ENCODE peak calls at places on chromosomes 12 and 14, in six cellular contexts. E is IMR-90, A is prostate gland, Y is heart left ventricle, S is K562, P is A549. Q is an unnamed sample.

GRCh38 chr14:34851395-34851794 is 23.8 kb downstream of the BAZ1A start:
- DNase-seq in E (peak), A (no peak), S (no peak), Y (no peak), P (peak), Q (no peak)

GRCh38 chr12:93804392-93805179 is 127.4 kb downstream of the CRADD start:
- DNase-seq in S (no peak), E (no peak), A (no peak), Y (no peak), P (no peak), Q (no peak)

GRCh38 chr12:13278249-13278787 is 81.8 kb downstream of the EMP1 start:
- DNase-seq in S (peak), A (peak), Y (peak), E (peak), P (peak), Q (peak)

GRCh38 chr14:32407170-32407569 is 78.1 kb downstream of the AKAP6 start:
- DNase-seq in A (no peak), P (no peak), E (peak), S (no peak), Y (peak), Q (no peak)

GRCh38 chr12:79016181-79016580 is 151.6 kb downstream of the SYT1 start:
- DNase-seq in E (no peak), A (no peak), P (no peak), Y (no peak), S (no peak), Q (no peak)

GRCh38 chr12:106226884-106227640 is 20.8 kb downstream of the CKAP4 start:
- DNase-seq in Y (no peak), A (peak), E (peak), P (peak), S (peak), Q (no peak)

GRCh38 chr12:133081408-133081806 is 684 bp downstream of the ZNF140 start:
- DNase-seq in S (no peak), P (no peak), Y (no peak), E (no peak), A (no peak), Q (no peak)

GRCh38 chr14:30630248-30630647 is 8.1 kb downstream of the SCFD1 start:
- DNase-seq in Y (no peak), S (no peak), P (no peak), E (no peak), A (no peak), Q (no peak)

GRCh38 chr12:116015525-116015924 is 262.0 kb downstream of the MED13L start:
- DNase-seq in E (peak), Y (no peak), P (peak), A (no peak), S (no peak), Q (no peak)

GRCh38 chr12:121875582-121875981 is 13.0 kb upstream of the PSMD9 start:
- DNase-seq in P (no peak), Y (no peak), E (no peak), A (no peak), S (no peak), Q (no peak)

GRCh38 chr12:115394498-115395220 is 710.7 kb upstream of the TBX3 start:
- DNase-seq in A (no peak), E (peak), Y (no peak), S (no peak), P (no peak), Q (no peak)

GRCh38 chr14:49897965-49898364 is 5.1 kb downstream of the ARF6 start:
- DNase-seq in A (peak), P (no peak), Y (no peak), E (no peak), S (no peak), Q (no peak)

GRCh38 chr12:12266389-12266872 is 413 bp downstream of the LRP6 start:
- DNase-seq in A (peak), E (no peak), Y (peak), S (no peak), P (no peak), Q (no peak)

GRCh38 chr12:121893901-121894540 is 5.4 kb downstream of the PSMD9 start:
- DNase-seq in P (peak), S (no peak), A (peak), Y (no peak), E (peak), Q (no peak)

GRCh38 chr12:14841761-14842160 is 1.6 kb downstream of the ART4 start:
- DNase-seq in S (no peak), Y (peak), P (peak), E (peak), A (peak), Q (peak)

GRCh38 chr14:66842911-66843572 is 335.1 kb downstream of the GPHN start:
- DNase-seq in Y (no peak), E (no peak), S (no peak), A (no peak), P (no peak), Q (no peak)

GRCh38 chr12:79925492-79925891 is 9.4 kb downstream of the PPP1R12A start:
- DNase-seq in Y (no peak), P (no peak), E (no peak), A (no peak), S (no peak), Q (no peak)

GRCh38 chr12:5022465-5023061 is 21.1 kb upstream of the KCNA5 start:
- DNase-seq in P (peak), E (peak), A (peak), Y (peak), S (peak), Q (no peak)

GRCh38 chr12:1413930-1414329 is 180.5 kb downstream of the FBXL14 start:
- DNase-seq in A (no peak), Y (no peak), P (no peak), E (no peak), S (no peak), Q (no peak)

GRCh38 chr12:85309180-85309579 is 29.2 kb downstream of the ALX1 start:
- DNase-seq in S (no peak), E (no peak), Y (no peak), P (no peak), A (no peak), Q (no peak)

GRCh38 chr12:89157413-89157812 is 194.9 kb downstream of the DUSP6 start:
- DNase-seq in S (no peak), Y (no peak), A (no peak), E (no peak), P (no peak), Q (no peak)

GRCh38 chr14:33682746-33683145 is 268.1 kb downstream of the EGLN3 start:
- DNase-seq in E (peak), P (no peak), A (no peak), Y (peak), S (no peak), Q (peak)

GRCh38 chr12:25701290-25701689 is 148.2 kb upstream of the LMNTD1 start:
- DNase-seq in Y (no peak), A (no peak), E (peak), S (no peak), P (no peak), Q (no peak)

GRCh38 chr12:128367961-128368360 is 101.0 kb downstream of the TMEM132C start:
- DNase-seq in E (no peak), P (no peak), S (no peak), A (no peak), Y (no peak), Q (no peak)

GRCh38 chr12:132188451-132189298 is 44.4 kb downstream of the NOC4L start:
- DNase-seq in P (peak), S (no peak), Y (no peak), A (no peak), E (no peak), Q (no peak)

GRCh38 chr12:116818948-116819832 is 62.1 kb downstream of the HRK start:
- DNase-seq in P (peak), S (peak), E (peak), Y (peak), A (peak), Q (peak)

GRCh38 chr14:102221026-102221425 is 81.3 kb downstream of the WDR20 start:
- DNase-seq in Y (no peak), S (no peak), P (no peak), E (peak), A (no peak), Q (no peak)

GRCh38 chr14:94673781-94674231 is 61.6 kb downstream of the SERPINA3 start:
- DNase-seq in P (no peak), Y (no peak), A (no peak), S (no peak), E (peak), Q (peak)

GRCh38 chr14:69640931-69641330 is 29.5 kb downstream of the SUSD6 start:
- DNase-seq in Y (no peak), A (no peak), E (no peak), P (no peak), S (no peak), Q (no peak)

GRCh38 chr14:32472512-32473472 is 143.7 kb downstream of the AKAP6 start:
- DNase-seq in E (peak), S (no peak), Y (peak), P (no peak), A (no peak), Q (no peak)

DNA sequence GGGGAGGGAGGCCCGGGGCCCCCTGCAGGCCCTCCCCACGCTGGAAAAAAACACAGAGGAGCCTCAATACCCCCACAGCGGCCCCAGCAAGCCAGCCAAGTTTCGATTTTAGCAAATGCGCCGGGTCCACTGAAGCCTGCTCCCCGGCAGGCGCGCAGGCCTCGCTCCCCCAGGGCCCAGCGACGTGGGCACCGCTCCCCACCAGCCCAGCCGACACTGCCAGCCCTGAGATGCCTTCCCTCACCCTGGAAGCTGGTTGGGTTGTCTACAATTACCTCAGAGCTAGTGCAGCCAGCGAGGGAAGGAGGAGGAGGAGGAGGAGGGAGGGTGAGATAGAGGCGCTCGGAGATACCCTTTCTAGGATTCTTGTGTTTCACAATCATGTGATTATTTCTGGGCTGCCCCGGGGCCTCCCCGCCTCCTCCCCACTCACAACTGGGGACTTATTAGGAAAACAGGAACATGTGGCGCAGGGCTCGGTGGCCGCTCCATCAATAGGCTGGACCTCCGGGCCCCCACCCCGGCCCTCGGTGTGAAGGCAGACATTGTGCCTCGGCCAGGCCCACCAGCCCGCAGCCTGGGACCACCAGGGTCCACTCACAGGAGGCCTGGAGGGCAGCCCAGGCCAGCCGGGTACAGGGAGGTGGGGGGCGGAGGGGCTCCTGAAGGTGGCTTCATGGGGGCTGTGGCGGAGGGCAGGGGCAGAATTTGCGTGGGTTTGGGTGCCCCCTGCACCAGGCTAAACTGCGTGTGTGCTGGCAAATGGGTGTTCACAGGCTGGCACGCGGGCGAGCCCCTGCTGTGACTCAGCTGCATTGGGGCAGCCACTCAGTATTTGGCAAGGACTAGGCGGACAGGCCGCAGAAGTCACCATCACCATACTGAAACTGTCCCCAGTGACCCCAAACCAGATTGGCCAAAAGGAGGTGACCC is 109.9 kb downstream of the NCOR2 start:
- DNase-seq in Y (peak), E (peak), A (peak), P (no peak), S (no peak), Q (peak)
- H3K27ac ChIP-seq in Y (peak), E (no peak), A (peak), P (no peak), S (no peak), Q (peak)

GRCh38 chr12:101892794-101893193 is 15.4 kb downstream of the DRAM1 start:
- DNase-seq in Y (no peak), P (no peak), A (no peak), E (no peak), S (no peak), Q (no peak)
- H3K4me3 ChIP-seq in Y (no peak), P (no peak), A (no peak), E (no peak), S (no peak), Q (no peak)

GRCh38 chr14:105300542-105301102 is at the start of gene BRF1:
- DNase-seq in Y (peak), A (peak), E (peak), S (peak), P (peak), Q (peak)
- TF ChIP-seq POLR2A in Y (no peak), A (no peak), E (no peak), S (no peak), P (no peak), Q (no peak)

DNA sequence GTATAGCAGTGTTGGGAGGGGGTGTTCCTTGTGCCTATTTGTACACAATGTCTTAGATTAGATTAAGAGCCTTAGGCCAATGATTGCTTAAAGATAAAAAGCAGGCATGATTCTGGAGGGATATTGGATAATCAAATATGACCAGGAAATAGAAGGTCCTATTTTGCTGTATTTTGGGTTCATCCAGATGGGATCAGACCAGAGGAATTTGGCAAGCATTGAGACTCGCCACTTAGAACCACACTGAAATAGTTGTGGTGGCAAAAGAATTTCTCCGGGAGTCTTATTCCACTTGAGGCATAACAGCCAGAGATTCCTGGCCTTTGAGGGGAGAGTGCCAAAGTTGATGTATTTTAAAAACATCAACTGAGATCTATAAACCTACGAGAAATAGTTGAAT is 327.2 kb downstream of the RAD51B start:
- DNase-seq in Y (no peak), P (peak), S (no peak), E (peak), A (peak), Q (no peak)
- H3K27ac ChIP-seq in Y (peak), P (peak), S (no peak), E (no peak), A (peak), Q (peak)

GRCh38 chr12:58537278-58537677 is 383.0 kb downstream of the LRIG3 start:
- DNase-seq in S (no peak), A (no peak), E (peak), P (no peak), Y (no peak), Q (no peak)
- H3K4me3 ChIP-seq in S (no peak), A (no peak), E (no peak), P (no peak), Y (no peak), Q (no peak)

GRCh38 chr14:54935958-54936357 is 33.3 kb upstream of the GCH1 start:
- DNase-seq in E (peak), S (no peak), A (no peak), P (no peak), Y (no peak), Q (no peak)
- TF ChIP-seq POLR2A in E (no peak), S (no peak), A (no peak), P (no peak), Y (no peak), Q (no peak)

GRCh38 chr12:50401383-50402155 is 884 bp downstream of the LARP4 start:
- DNase-seq in Y (no peak), P (no peak), E (peak), S (peak), A (peak), Q (peak)

GRCh38 chr12:50404307-50404706 is 3.6 kb downstream of the LARP4 start:
- DNase-seq in E (no peak), S (no peak), A (no peak), Y (no peak), P (no peak), Q (no peak)

GRCh38 chr12:50400638-50401382 is at the start of gene LARP4:
- DNase-seq in Y (peak), S (peak), E (peak), A (peak), P (peak), Q (peak)

GRCh38 chr12:50403001-50403440 is 2.3 kb downstream of the LARP4 start:
- DNase-seq in Y (no peak), P (no peak), A (no peak), S (no peak), E (no peak), Q (no peak)

GRCh38 chr12:50402270-50403000 is 1.8 kb downstream of the LARP4 start:
- DNase-seq in Y (no peak), A (no peak), P (no peak), E (no peak), S (no peak), Q (no peak)
- H3K27ac ChIP-seq in Y (peak), A (peak), P (peak), E (peak), S (peak), Q (peak)

GRCh38 chr14:89813485-89814080 is 140.9 kb downstream of the EFCAB11 start:
- DNase-seq in A (no peak), Y (no peak), S (no peak), P (no peak), E (peak), Q (no peak)
- H3K4me3 ChIP-seq in A (no peak), Y (peak), S (no peak), P (no peak), E (no peak), Q (peak)

Q was measured in sigmoid colon.